ENCODE peak calls at places on chromosomes 16 and 17, in nine cellular contexts. N, E, T, R, J, S, Q, D and H are unnamed samples.

GRCh38 chr16:55765161-55765560 is 67.7 kb downstream of the CES1 start:
- DNase-seq in N (no peak), E (no peak), T (no peak), R (no peak), J (no peak), S (no peak), Q (no peak), D (no peak), H (no peak)

GRCh38 chr17:33522623-33523022 is 229.5 kb upstream of the ASIC2 start:
- DNase-seq in N (no peak), E (no peak), T (no peak), R (no peak), J (no peak), S (no peak), Q (no peak), D (no peak), H (no peak)

GRCh38 chr16:47056704-47057630 is 83.5 kb upstream of the DNAJA2 start:
- DNase-seq in N (no peak), E (no peak), T (no peak), R (no peak), J (no peak), S (no peak), Q (no peak), D (no peak), H (no peak)

GRCh38 chr16:11014159-11014558 is 69.8 kb downstream of the CLEC16A start:
- DNase-seq in N (no peak), E (no peak), T (no peak), R (no peak), J (no peak), S (no peak), Q (no peak), D (no peak), H (no peak)

GRCh38 chr16:1786242-1787055 is 3.7 kb downstream of the NUBP2 start:
- DNase-seq in N (no peak), E (peak), T (peak), R (no peak), J (no peak), S (no peak), Q (no peak), D (no peak), H (peak)

GRCh38 chr17:70022175-70022574 is 52.9 kb upstream of the KCNJ16 start:
- DNase-seq in N (no peak), E (no peak), T (no peak), R (no peak), J (peak), S (no peak), Q (no peak), D (no peak), H (no peak)

GRCh38 chr17:64441772-64442549 is 7.0 kb upstream of the MILR1 start:
- DNase-seq in N (no peak), E (no peak), T (no peak), R (no peak), J (peak), S (no peak), Q (peak), D (no peak), H (no peak)

GRCh38 chr17:41681776-41682175 is 6.9 kb upstream of the EIF1 start:
- DNase-seq in N (no peak), E (no peak), T (no peak), R (no peak), J (no peak), S (no peak), Q (peak), D (no peak), H (no peak)

GRCh38 chr17:81131486-81132196 is 33.7 kb upstream of the PVALEF start:
- DNase-seq in N (no peak), E (no peak), T (no peak), R (peak), J (no peak), S (no peak), Q (no peak), D (no peak), H (no peak)

GRCh38 chr16:11219188-11219587 is 36.8 kb downstream of the SOCS1 start:
- DNase-seq in N (no peak), E (no peak), T (no peak), R (no peak), J (no peak), S (no peak), Q (no peak), D (no peak), H (no peak)

GRCh38 chr16:73058221-73058615 is 10.3 kb upstream of the ZFHX3 start:
- DNase-seq in N (no peak), E (peak), T (no peak), R (no peak), J (peak), S (peak), Q (peak), D (no peak), H (peak)

GRCh38 chr16:89107209-89107582 is 13.5 kb downstream of the ACSF3 start:
- DNase-seq in N (no peak), E (no peak), T (no peak), R (peak), J (no peak), S (no peak), Q (no peak), D (no peak), H (no peak)

GRCh38 chr16:886084-886543 is 84.7 kb downstream of the LMF1 start:
- DNase-seq in N (no peak), E (no peak), T (peak), R (peak), J (no peak), S (no peak), Q (peak), D (no peak), H (no peak)

GRCh38 chr16:2033057-2033911 is 6.6 kb downstream of the NHERF2 start:
- DNase-seq in N (no peak), E (no peak), T (peak), R (peak), J (peak), S (no peak), Q (no peak), D (no peak), H (no peak)

GRCh38 chr17:70636517-70637133 is 467.3 kb downstream of the KCNJ2 start:
- DNase-seq in N (peak), E (no peak), T (no peak), R (no peak), J (peak), S (peak), Q (no peak), D (peak), H (no peak)

GRCh38 chr17:74415608-74416396 is 16.1 kb upstream of the GPRC5C start:
- DNase-seq in N (no peak), E (no peak), T (no peak), R (no peak), J (no peak), S (no peak), Q (no peak), D (no peak), H (no peak)

GRCh38 chr16:55330726-55331647 is 7.0 kb downstream of the IRX6 start:
- DNase-seq in N (no peak), E (no peak), T (no peak), R (peak), J (no peak), S (peak), Q (no peak), D (no peak), H (no peak)

GRCh38 chr16:81729451-81729850 is 49.6 kb upstream of the PLCG2 start:
- DNase-seq in N (no peak), E (no peak), T (no peak), R (no peak), J (no peak), S (no peak), Q (no peak), D (no peak), H (no peak)

GRCh38 chr17:37772982-37773381 is 28.1 kb upstream of the HNF1B start:
- DNase-seq in N (no peak), E (no peak), T (no peak), R (no peak), J (no peak), S (no peak), Q (no peak), D (no peak), H (no peak)

GRCh38 chr16:22070361-22071351 is 21.7 kb upstream of the VWA3A start:
- DNase-seq in N (no peak), E (no peak), T (no peak), R (no peak), J (peak), S (no peak), Q (no peak), D (peak), H (no peak)

GRCh38 chr17:964881-965280 is 14.7 kb downstream of the NXN start:
- DNase-seq in N (no peak), E (no peak), T (no peak), R (no peak), J (peak), S (no peak), Q (no peak), D (no peak), H (no peak)

GRCh38 chr17:9959377-9959981 is 54.4 kb upstream of the RCVRN start:
- DNase-seq in N (peak), E (no peak), T (no peak), R (no peak), J (peak), S (peak), Q (no peak), D (peak), H (no peak)

GRCh38 chr17:41549596-41550039 is 21.5 kb upstream of the KRT19 start:
- DNase-seq in N (no peak), E (no peak), T (no peak), R (peak), J (no peak), S (no peak), Q (no peak), D (no peak), H (no peak)

GRCh38 chr17:62692721-62693431 is 65.4 kb downstream of the MRC2 start:
- DNase-seq in N (peak), E (no peak), T (no peak), R (no peak), J (peak), S (no peak), Q (peak), D (no peak), H (no peak)

GRCh38 chr17:65589321-65589720 is 27.9 kb upstream of the AXIN2 start:
- DNase-seq in N (no peak), E (no peak), T (no peak), R (no peak), J (no peak), S (no peak), Q (no peak), D (no peak), H (no peak)

GRCh38 chr17:65659512-65659911 is 98.1 kb upstream of the AXIN2 start:
- DNase-seq in N (no peak), E (no peak), T (no peak), R (no peak), J (no peak), S (no peak), Q (no peak), D (no peak), H (no peak)

GRCh38 chr16:81458827-81459598 is 14.4 kb downstream of the CMIP start:
- DNase-seq in N (no peak), E (no peak), T (no peak), R (no peak), J (no peak), S (no peak), Q (no peak), D (no peak), H (no peak)

GRCh38 chr17:29617125-29617480 is 5.6 kb downstream of the CORO6 start:
- DNase-seq in N (peak), E (peak), T (peak), R (peak), J (peak), S (peak), Q (peak), D (no peak), H (peak)

DNA sequence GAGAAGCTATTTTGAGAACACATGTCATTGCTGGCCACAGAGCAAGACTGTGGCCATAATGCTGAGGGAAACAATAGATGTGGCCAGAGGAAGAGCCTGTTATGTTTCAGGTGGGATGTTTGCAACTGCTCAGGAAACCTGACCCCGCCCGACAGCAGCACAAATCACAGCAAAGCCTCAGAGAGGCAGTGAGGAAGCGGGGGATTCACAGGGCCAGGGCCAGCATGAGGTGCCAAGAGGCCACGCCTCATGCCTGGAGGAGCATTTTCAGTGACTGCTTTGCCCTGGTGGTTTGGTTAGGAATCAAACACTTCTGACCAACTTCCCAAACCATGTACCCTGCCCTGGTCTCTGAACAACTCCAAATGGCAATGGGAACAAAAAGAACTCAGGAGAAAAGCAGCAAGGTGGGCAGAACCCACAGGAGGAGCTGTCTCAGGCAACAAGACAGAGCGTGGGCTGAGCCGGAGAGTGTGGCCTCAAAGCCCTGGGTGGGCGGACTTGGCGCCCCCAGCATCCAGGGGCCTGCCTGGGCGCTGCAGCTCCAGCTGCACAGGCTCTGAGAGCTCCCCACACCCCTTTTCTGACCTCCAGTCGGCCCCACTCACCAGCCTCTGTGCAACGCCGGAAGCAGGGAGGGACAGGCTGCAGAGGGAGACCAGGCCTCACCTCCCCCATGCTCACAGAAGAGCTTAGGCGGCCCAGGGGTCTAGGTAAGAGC is 20.6 kb downstream of the HIC1 start:
- DNase-seq in N (no peak), E (no peak), T (no peak), R (no peak), J (peak), S (peak), Q (peak), D (no peak), H (no peak)
- TF ChIP-seq CTCF in N (no peak), E (no peak), T (no peak), R (no peak), J (peak), S (no peak), Q (no peak), D (no peak), H (no peak)

GRCh38 chr16:19705131-19705501 is 12.9 kb downstream of the KNOP1 start:
- DNase-seq in N (no peak), E (no peak), T (no peak), R (no peak), J (no peak), S (no peak), Q (no peak), D (no peak), H (no peak)
- TF ChIP-seq CTCF in N (no peak), E (no peak), T (no peak), R (no peak), J (no peak), S (no peak), Q (no peak), D (no peak), H (no peak)

GRCh38 chr17:31013844-31014243 is 43.0 kb downstream of the RNF135 start:
- DNase-seq in N (no peak), E (no peak), T (no peak), R (no peak), J (no peak), S (no peak), Q (no peak), D (no peak), H (no peak)
- TF ChIP-seq CTCF in N (no peak), E (no peak), T (no peak), R (no peak), J (no peak), S (no peak), Q (no peak), D (no peak), H (no peak)

GRCh38 chr17:44919885-44920564 is 4.7 kb upstream of the GFAP start:
- DNase-seq in N (peak), E (peak), T (peak), R (peak), J (peak), S (peak), Q (peak), D (peak), H (peak)
- TF ChIP-seq CTCF in N (peak), E (peak), T (peak), R (peak), J (peak), S (peak), Q (peak), D (peak), H (peak)

GRCh38 chr16:17304814-17305169 is 166.0 kb downstream of the XYLT1 start:
- DNase-seq in N (no peak), E (no peak), T (peak), R (no peak), J (peak), S (no peak), Q (no peak), D (no peak), H (no peak)
- TF ChIP-seq CTCF in N (no peak), E (no peak), T (no peak), R (no peak), J (no peak), S (no peak), Q (no peak), D (no peak), H (no peak)

GRCh38 chr16:24011237-24011636 is 175.5 kb downstream of the PRKCB start:
- DNase-seq in N (no peak), E (no peak), T (no peak), R (no peak), J (no peak), S (no peak), Q (no peak), D (no peak), H (no peak)
- TF ChIP-seq CTCF in N (no peak), E (no peak), T (no peak), R (no peak), J (no peak), S (no peak), Q (no peak), D (no peak), H (no peak)

GRCh38 chr16:51500306-51500705 is 349.2 kb upstream of the SALL1 start:
- DNase-seq in N (peak), E (no peak), T (no peak), R (no peak), J (peak), S (no peak), Q (no peak), D (peak), H (no peak)
- TF ChIP-seq CTCF in N (no peak), E (no peak), T (no peak), R (no peak), J (no peak), S (no peak), Q (no peak), D (no peak), H (no peak)

GRCh38 chr16:67174706-67175231 is 4.4 kb downstream of the NOL3 start:
- DNase-seq in N (no peak), E (no peak), T (peak), R (no peak), J (no peak), S (no peak), Q (no peak), D (no peak), H (no peak)

GRCh38 chr16:67170948-67171649 is 761 bp downstream of the NOL3 start:
- DNase-seq in N (peak), E (no peak), T (peak), R (no peak), J (peak), S (peak), Q (no peak), D (no peak), H (no peak)

GRCh38 chr16:67173323-67173722 is 3.0 kb downstream of the NOL3 start:
- DNase-seq in N (no peak), E (no peak), T (no peak), R (no peak), J (no peak), S (no peak), Q (no peak), D (no peak), H (no peak)

GRCh38 chr16:67176662-67177061 is 6.3 kb downstream of the NOL3 start:
- DNase-seq in N (no peak), E (no peak), T (no peak), R (no peak), J (no peak), S (no peak), Q (no peak), D (no peak), H (no peak)

DNA sequence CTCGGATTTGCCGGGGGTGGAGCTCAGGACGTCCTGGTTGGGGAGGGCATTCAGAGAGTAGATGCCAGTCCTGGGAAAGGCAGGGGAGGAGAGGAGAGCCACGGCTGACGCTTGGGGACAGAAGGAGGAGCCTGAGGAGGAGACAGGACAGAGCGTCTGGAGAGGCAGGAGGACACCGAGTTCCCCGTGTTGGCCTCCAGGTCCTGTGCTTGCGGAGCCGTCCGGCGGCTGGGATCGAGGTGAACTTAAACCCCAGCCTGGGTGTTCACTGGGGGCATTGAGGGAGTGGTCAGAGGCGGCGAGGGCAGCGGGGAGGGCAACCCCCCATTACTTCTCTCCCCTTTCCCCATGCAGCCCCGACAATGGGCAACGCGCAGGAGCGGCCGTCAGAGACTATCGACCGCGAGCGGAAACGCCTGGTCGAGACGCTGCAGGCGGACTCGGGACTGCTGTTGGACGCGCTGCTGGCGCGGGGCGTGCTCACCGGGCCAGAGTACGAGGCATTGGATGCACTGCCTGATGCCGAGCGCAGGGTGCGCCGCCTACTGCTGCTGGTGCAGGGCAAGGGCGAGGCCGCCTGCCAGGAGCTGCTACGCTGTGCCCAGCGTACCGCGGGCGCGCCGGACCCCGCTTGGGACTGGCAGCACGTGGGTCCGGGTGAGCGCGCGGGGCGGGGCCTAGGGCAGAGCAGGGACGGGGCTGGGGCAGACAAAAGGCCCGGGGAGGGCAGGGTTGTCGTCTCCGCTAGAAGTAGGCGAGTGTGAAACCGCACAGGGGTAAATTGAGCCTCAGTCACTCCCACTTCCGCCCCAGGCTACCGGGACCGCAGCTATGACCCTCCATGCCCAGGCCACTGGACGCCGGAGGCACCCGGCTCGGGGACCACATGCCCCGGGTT is 3.7 kb downstream of the NOL3 start:
- DNase-seq in N (peak), E (peak), T (peak), R (peak), J (peak), S (peak), Q (peak), D (peak), H (peak)
- TF ChIP-seq CTCF in N (peak), E (no peak), T (no peak), R (peak), J (peak), S (peak), Q (peak), D (peak), H (no peak)

GRCh38 chr17:4928881-4929280 is 3.2 kb upstream of the GP1BA start:
- DNase-seq in N (no peak), E (no peak), T (no peak), R (peak), J (no peak), S (no peak), Q (no peak), D (no peak), H (no peak)
- TF ChIP-seq CTCF in N (no peak), E (no peak), T (no peak), R (no peak), J (no peak), S (no peak), Q (no peak), D (no peak), H (no peak)